ENCODE peak calls at places on chromosomes 5 and 9, in nine cellular contexts. K, Y, I, Z, A, L, M, W and V are unnamed samples.
A peak's percentile ranks its signal among the peaks of the same experiment; 100 is the strongest.

GRCh38 chr5:149320791-149321330 is 24.4 kb upstream of the GRPEL2 start:
- DNase-seq in A (peak; percentile 77), I (peak; percentile 87), K (peak; percentile 92), W (peak; percentile 91), L (peak; percentile 82), Z (peak; percentile 96), M (peak; percentile 94), Y (no peak), V (peak; percentile 84)

GRCh38 chr5:124302504-124302903 is 443.9 kb downstream of the ZNF608 start:
- DNase-seq in Z (no peak), M (no peak), K (peak; percentile 31), Y (no peak), I (no peak), W (peak; percentile 85), A (no peak), L (no peak), V (no peak)

GRCh38 chr5:172839669-172840068 is 5.6 kb downstream of the ERGIC1 start:
- DNase-seq in M (no peak), K (no peak), Z (no peak), W (no peak), Y (no peak), L (no peak), I (no peak), A (no peak), V (no peak)

GRCh38 chr5:116455061-116455460 is 119.6 kb downstream of the SEMA6A start:
- DNase-seq in A (no peak), Z (no peak), M (no peak), W (peak; percentile 47), L (no peak), K (peak; percentile 39), Y (no peak), I (no peak), V (no peak)

GRCh38 chr5:150155258-150156032 is at the start of gene PDGFRB:
- DNase-seq in L (peak; percentile 94), M (peak; percentile 74), A (peak; percentile 87), K (peak; percentile 79), W (peak; percentile 91), I (no peak), Z (no peak), Y (peak; percentile 81), V (no peak)

GRCh38 chr5:151724360-151724759 is 34.1 kb downstream of the ATOX1 start:
- DNase-seq in Z (no peak), M (no peak), I (no peak), K (no peak), A (no peak), W (no peak), Y (no peak), L (no peak), V (no peak)

GRCh38 chr5:135453613-135454012 is 1.5 kb upstream of the TIFAB start:
- DNase-seq in I (no peak), W (no peak), A (no peak), Z (no peak), K (no peak), M (no peak), Y (no peak), L (no peak), V (no peak)

GRCh38 chr5:158881076-158881880 is 218.4 kb downstream of the EBF1 start:
- DNase-seq in Z (no peak), Y (no peak), I (no peak), A (no peak), W (no peak), L (no peak), M (no peak), K (no peak), V (no peak)

GRCh38 chr9:119020730-119021333 is 348.4 kb downstream of the BRINP1 start:
- DNase-seq in Y (no peak), I (no peak), W (no peak), M (no peak), L (no peak), Z (no peak), K (no peak), A (no peak), V (no peak)

GRCh38 chr5:59038169-59039002 is 455.5 kb downstream of the RAB3C start:
- DNase-seq in L (no peak), I (no peak), M (no peak), Y (no peak), W (peak; percentile 24), A (no peak), K (peak; percentile 31), Z (no peak), V (no peak)

GRCh38 chr5:60578295-60578694 is 121.7 kb downstream of the DEPDC1B start:
- DNase-seq in L (no peak), K (no peak), A (no peak), I (no peak), M (no peak), W (no peak), Y (no peak), Z (no peak), V (no peak)

DNA sequence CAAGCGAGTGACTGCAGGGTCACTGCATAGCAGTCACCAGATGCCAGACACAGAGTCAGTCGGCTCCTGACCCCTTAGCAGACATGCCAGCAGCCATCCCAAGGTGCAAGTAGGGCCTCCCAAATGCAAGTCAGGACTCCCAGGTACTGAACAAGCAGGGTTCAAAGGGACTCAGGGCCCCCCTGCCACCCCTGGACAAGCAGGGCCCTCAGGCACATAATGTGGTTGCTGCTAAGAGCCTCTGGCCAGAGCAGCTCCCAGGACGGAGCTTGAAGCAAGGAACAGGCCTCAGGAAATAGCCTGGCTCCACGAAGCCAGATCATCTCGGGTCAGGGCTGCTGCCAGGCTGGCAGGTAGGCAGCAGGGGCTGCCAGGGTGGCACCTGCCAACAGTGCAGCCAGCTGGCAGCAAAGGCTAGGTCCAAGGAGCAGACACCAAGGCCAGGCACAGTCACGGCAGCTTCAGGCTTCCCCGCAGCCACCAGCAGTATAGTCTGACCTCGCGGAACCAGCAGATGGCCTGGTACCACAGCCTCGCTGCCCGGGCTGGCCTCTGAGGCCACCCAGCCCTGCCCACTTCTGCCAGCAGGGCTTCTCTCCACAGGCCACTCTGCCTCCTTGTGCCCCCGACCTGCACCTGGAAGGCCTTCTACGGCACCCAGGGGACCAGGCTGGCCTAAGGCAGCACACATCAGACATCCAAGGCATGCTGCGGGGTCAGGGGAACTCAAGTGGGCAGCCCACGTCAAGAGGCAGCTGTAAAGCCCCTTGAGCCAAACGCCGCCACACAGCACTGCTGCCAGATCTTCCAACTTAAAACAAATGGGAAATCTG is 7.4 kb downstream of the EEIG1 start:
- DNase-seq in Y (peak; percentile 58), Z (no peak), M (peak; percentile 65), I (no peak), L (peak; percentile 92), W (no peak), A (no peak), K (no peak), V (no peak)
- TF ChIP-seq CTCF in Y (no peak), Z (no peak), M (no peak), I (no peak), L (peak; percentile 35), W (no peak), A (no peak), K (no peak), V (no peak)

GRCh38 chr9:21550392-21550791 is 68.3 kb upstream of the IFNE start:
- DNase-seq in I (no peak), W (no peak), K (no peak), M (no peak), Y (no peak), L (no peak), A (no peak), Z (no peak), V (no peak)

GRCh38 chr9:21551401-21551800 is 69.3 kb upstream of the IFNE start:
- DNase-seq in L (no peak), K (peak; percentile 44), I (no peak), M (no peak), Y (no peak), Z (no peak), W (no peak), A (no peak), V (no peak)

GRCh38 chr9:21546949-21547348 is 64.8 kb upstream of the IFNE start:
- DNase-seq in L (no peak), Y (no peak), K (no peak), M (no peak), Z (no peak), I (no peak), W (no peak), A (no peak), V (no peak)

GRCh38 chr9:21549890-21550289 is 67.8 kb upstream of the IFNE start:
- DNase-seq in Y (no peak), Z (no peak), L (no peak), A (no peak), I (no peak), K (no peak), M (no peak), W (no peak), V (no peak)

GRCh38 chr9:21549251-21549765 is 67.2 kb upstream of the IFNE start:
- DNase-seq in L (no peak), Y (no peak), M (no peak), A (no peak), K (peak; percentile 98), Z (peak; percentile 37), I (peak; percentile 98), W (peak; percentile 99), V (peak; percentile 87)
- H3K4me3 ChIP-seq in L (no peak overlapping the region), Y (no peak overlapping the region), M (no peak overlapping the region), A (no peak overlapping the region), K (no peak overlapping the region), Z (no peak overlapping the region), I (peak overlapping the region; percentile 15), W (peak overlapping the region; percentile 15), V (peak overlapping the region; percentile 7)

DNA sequence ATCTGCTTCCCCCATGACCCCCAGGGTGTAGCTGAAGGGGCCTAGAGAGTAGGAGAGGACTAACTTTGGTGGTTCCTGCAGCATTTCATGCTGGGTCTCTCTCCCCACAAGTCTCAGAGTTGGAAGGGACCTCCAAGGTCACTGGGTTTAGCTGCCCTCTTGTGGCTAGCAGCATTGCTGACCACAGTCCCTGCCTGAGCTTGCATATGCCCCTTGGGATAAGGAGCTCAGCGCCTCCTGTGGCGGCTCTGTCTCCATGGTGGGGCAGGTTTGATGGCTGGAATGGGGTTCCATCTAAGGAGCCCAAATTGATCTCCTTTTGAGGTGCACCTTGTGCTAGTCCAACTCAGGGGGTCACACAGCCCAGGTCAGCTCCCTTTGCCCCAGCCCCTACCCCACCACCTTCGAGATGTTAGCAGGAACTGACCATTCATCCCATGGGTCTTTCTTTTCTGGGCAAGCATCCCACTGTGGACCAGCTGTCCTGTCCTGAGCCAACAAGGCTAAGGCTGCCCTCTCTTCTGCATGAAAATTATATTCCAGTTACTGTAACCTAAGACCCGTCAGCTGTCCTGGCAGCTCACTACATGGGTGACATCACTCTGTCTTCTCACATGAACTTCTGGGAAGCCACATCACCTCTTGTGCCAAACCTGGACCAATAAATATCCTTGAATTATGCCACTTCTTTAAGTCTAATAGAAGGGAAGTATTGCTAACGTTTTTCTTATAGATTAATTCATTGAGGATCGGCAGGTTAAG is 196.2 kb downstream of the HSPA4 start:
- DNase-seq in M (peak; percentile 43), L (peak; percentile 80), I (no peak), W (peak; percentile 44), K (peak; percentile 52), A (no peak), Y (no peak), Z (no peak), V (no peak)
- TF ChIP-seq CTCF in M (no peak), L (peak; percentile 62), I (peak; percentile 28), W (peak; percentile 40), K (peak; percentile 62), A (no peak), Y (no peak), Z (peak; percentile 50), V (peak; percentile 84)

DNA sequence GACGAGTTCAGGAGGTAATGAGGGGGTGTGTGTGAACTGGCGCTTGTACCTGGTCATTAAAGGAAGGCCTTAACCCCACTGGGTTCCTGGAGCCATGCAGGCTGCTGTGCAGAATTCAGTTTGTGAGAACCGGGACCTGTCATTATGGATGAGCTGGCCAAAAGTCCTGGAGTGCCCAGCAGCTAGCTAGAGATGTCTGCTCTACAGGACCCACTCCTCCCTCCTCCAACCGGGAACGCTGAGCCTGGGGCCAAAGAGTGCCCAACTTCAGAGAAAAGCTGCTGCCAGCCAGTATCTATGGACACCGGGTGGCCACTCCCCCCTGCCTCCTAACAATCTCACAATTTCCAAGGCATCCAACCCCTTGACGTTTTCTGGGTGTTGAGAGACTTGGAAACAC is 1.2 kb downstream of the ENTREP1 start:
- DNase-seq in W (no peak), A (no peak), I (no peak), M (no peak), Y (no peak), Z (no peak), L (no peak), K (no peak), V (no peak)
- H3K4me3 ChIP-seq in W (no peak overlapping the region), A (no peak overlapping the region), I (no peak overlapping the region), M (no peak overlapping the region), Y (no peak overlapping the region), Z (no peak overlapping the region), L (peak overlapping the region; percentile 83), K (no peak overlapping the region), V (no peak overlapping the region)